ENCODE peak calls at places on chromosome 16, in nine cellular contexts. K is T-helper 2 cell; O is stimulated activated CD4-positive, alpha-beta T cell treated with anti-CD3 and anti-CD28 coated beads, Interleukin-15, amount 100 ng/mL, for 24 hours; U is activated T-helper 1 cell treated with anti-CD3 and anti-CD28 coated beads, Interleukin-2, amount 50 U/mL, for 16 hours; T is NT2/D1; B is T-helper 17 cell; N is anterior cingulate cortex; M is heart right ventricle; D is activated T-cell treated with anti-CD3 and anti-CD28 coated beads for 4 hours. G is an unnamed sample.

GRCh38 chr16:138049-138417 is 440 bp downstream of the NPRL3 start:
- DNase-seq in D (peak; percentile 13), O (peak; percentile 40), M (peak; percentile 12), B (peak; percentile 19), U (peak; percentile 6), N (peak; percentile 27), K (peak; percentile 13), T (no peak), G (peak; percentile 8)

GRCh38 chr16:81106826-81107503 is 10.8 kb upstream of the GCSH start:
- DNase-seq in K (no peak), O (no peak), M (no peak), D (no peak), T (no peak), N (no peak), B (no peak), U (no peak), G (no peak)

GRCh38 chr16:62760398-62760797 is 724.2 kb upstream of the CDH8 start:
- DNase-seq in N (no peak), T (no peak), U (no peak), B (no peak), K (no peak), D (no peak), M (no peak), O (no peak), G (no peak)

GRCh38 chr16:88314991-88315542 is 67.7 kb upstream of the ZNF469 start:
- DNase-seq in K (no peak), T (no peak), B (no peak), D (no peak), M (no peak), U (no peak), O (no peak), N (no peak), G (no peak)

GRCh38 chr16:83624436-83625120 is 183.2 kb upstream of the HSBP1 start:
- DNase-seq in N (no peak), B (no peak), K (no peak), O (no peak), T (no peak), D (no peak), U (no peak), M (no peak), G (no peak)

GRCh38 chr16:73048292-73049050 is 543 bp upstream of the ZFHX3 start:
- DNase-seq in U (no peak), N (peak; percentile 35), T (no peak), D (no peak), M (peak; percentile 72), K (no peak), O (no peak), B (no peak), G (no peak)

GRCh38 chr16:16120044-16120381 is 103.3 kb downstream of the ABCC6 start:
- DNase-seq in K (no peak), D (no peak), U (no peak), M (no peak), N (no peak), T (no peak), B (no peak), O (no peak), G (no peak)

GRCh38 chr16:71676236-71676635 is 48.3 kb downstream of the PHLPP2 start:
- DNase-seq in T (no peak), M (no peak), N (no peak), U (no peak), D (no peak), K (no peak), B (no peak), O (no peak), G (no peak)

GRCh38 chr16:87156195-87156594 is 161.0 kb downstream of the C16orf95 start:
- DNase-seq in D (no peak), K (no peak), O (no peak), M (no peak), B (no peak), N (no peak), U (no peak), T (no peak), G (no peak)

G was measured in effector memory CD4-positive, alpha-beta T cell.